ENCODE peak calls at places on chromosome 1, in six cellular contexts. C, P, D, N, J and X are unnamed samples.

GRCh38 chr1:228500901-228501871 is 14.0 kb downstream of the RNF187 start:
- DNase-seq in C (peak; percentile 77), P (peak; percentile 85), D (peak; percentile 84), N (peak; percentile 87), J (peak; percentile 72), X (peak; percentile 84)

GRCh38 chr1:237938553-237938952 is 47.8 kb upstream of the ZP4 start:
- DNase-seq in C (no peak), P (no peak), D (no peak), N (no peak), J (no peak), X (peak; percentile 12)

GRCh38 chr1:207077470-207078377 is 10.9 kb upstream of the C4BPB start:
- DNase-seq in C (peak; percentile 85), P (peak; percentile 84), D (no peak), N (peak; percentile 74), J (peak; percentile 68), X (peak; percentile 90)

GRCh38 chr1:25146382-25146855 is 85.9 kb downstream of the SYF2 start:
- DNase-seq in C (no peak), P (no peak), D (no peak), N (no peak), J (no peak), X (no peak)

GRCh38 chr1:156675271-156675708 is 1.9 kb downstream of the NES start:
- DNase-seq in C (no peak), P (no peak), D (no peak), N (no peak), J (no peak), X (no peak)

GRCh38 chr1:159800177-159800935 is 1.8 kb upstream of the FCRL6 start:
- DNase-seq in C (no peak), P (no peak), D (no peak), N (no peak), J (no peak), X (peak; percentile 40)

GRCh38 chr1:170836146-170836545 is 99.2 kb upstream of the MROH9 start:
- DNase-seq in C (no peak), P (no peak), D (no peak), N (no peak), J (no peak), X (no peak)

GRCh38 chr1:151512801-151513625 is 1.8 kb downstream of the CGN start:
- DNase-seq in C (no peak), P (peak; percentile 94), D (peak; percentile 84), N (peak; percentile 90), J (no peak), X (peak; percentile 80)

GRCh38 chr1:87265786-87266185 is 62.9 kb upstream of the LMO4 start:
- DNase-seq in C (no peak), P (no peak), D (no peak), N (no peak), J (no peak), X (no peak)

GRCh38 chr1:116826818-116827606 is 72.8 kb downstream of the CD2 start:
- DNase-seq in C (peak; percentile 17), P (no peak), D (no peak), N (no peak), J (no peak), X (peak; percentile 92)

GRCh38 chr1:100539836-100540536 is 2.0 kb downstream of the GPR88 start:
- DNase-seq in C (peak; percentile 39), P (peak; percentile 7), D (peak; percentile 52), N (no peak), J (no peak), X (no peak)

GRCh38 chr1:244163861-244164562 is 112.9 kb downstream of the ZBTB18 start:
- DNase-seq in C (peak; percentile 95), P (peak; percentile 12), D (no peak), N (no peak), J (no peak), X (no peak)

GRCh38 chr1:8681317-8681650 is 136.2 kb downstream of the RERE start:
- DNase-seq in C (no peak), P (no peak), D (no peak), N (no peak), J (no peak), X (peak; percentile 41)

DNA sequence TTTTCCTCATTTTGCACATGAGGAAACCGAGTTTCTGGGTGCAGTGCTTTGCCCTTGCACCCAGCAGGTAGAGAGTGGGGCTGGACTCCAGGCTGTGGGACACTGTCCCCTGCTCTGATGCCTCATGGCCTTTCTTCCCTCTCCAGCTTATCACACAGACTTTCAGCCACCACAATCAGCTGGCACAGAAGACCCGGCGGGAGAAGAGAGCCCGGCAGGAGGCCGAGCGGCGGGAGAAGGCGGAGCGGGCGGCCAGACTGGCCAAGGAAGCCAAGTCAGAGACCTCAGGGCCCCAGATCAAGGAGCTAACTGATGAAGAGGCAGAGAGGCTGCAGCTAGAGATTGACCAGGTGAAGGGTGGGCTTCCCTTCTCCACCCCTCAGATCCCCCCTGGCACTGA is 19.0 kb downstream of the KDF1 start:
- DNase-seq in C (no peak), P (no peak), D (no peak), N (no peak), J (no peak), X (no peak)
- H3K36me3 ChIP-seq in C (peaks cover 42% of the 10 kb centered on the region), P (peaks cover 11% of the 10 kb centered on the region), D (peaks cover 76% of the 10 kb centered on the region), N (peaks cover 97% of the 10 kb centered on the region), J (peaks cover 57% of the 10 kb centered on the region), X (peaks cover 12% of the 10 kb centered on the region)

DNA sequence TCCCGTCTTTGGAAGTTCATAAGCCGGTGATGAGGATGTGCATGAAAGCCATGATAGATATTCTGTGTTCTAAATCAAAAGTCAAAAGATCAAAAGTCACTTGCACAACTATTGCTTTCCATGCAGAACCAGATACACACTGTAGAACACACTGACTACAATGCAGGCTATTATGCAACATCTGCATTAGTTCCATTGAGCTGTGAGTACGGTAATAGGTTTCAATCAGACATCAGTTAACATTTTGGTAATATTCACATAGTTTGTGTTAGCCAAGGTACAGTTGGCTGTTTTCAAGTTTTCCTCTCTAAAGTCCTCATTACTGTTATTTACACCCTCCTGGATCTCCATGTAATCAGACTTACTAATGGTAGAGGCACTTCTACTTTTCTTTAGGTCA is 3.1 kb downstream of the KCNA2 start:
- DNase-seq in C (no peak), P (no peak), D (no peak), N (no peak), J (no peak), X (no peak)
- H3K27me3 ChIP-seq in C (peaks cover 33% of the 10 kb centered on the region), P (peaks cover 7% of the 10 kb centered on the region), D (peaks cover 63% of the 10 kb centered on the region), N (peaks cover 36% of the 10 kb centered on the region), J (no peaks in the 10 kb centered on the region), X (peaks cover 2% of the 10 kb centered on the region)

DNA sequence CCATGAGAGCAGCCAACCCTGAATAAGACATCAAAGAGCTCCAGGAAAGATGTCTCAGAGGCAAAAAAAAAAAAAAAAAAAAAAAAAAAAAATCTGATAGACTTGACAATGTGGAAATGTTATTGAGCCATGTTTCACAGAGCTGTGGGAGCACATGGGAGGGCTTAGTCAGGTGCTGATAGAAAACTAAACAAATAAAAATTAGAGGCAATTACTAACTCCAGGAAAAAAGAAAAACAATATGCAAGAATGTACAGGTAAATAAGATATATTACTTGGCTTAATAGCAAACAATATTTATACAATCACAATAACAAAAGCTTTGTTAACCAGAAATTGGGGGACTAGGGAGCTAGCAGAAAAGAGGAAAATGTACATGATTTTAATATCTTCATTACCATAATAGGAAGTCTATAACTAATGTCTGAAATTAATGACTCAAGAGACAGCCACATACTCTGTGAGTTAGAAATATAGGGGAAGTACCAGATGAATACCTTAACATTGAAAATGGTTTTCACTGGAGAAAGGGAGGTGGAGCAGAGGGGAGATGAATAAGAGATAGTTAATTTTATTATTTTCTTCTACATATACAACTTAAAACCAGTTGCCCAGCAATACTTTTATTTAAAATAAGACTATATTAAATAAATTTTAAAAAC is 16.9 kb upstream of the RGS16 start:
- DNase-seq in C (no peak), P (no peak), D (no peak), N (no peak), J (no peak), X (no peak)
- H3K4me1 ChIP-seq in C (no peaks in the 10 kb centered on the region), P (peaks cover 11% of the 10 kb centered on the region), D (peaks cover 8% of the 10 kb centered on the region), N (peaks cover 5% of the 10 kb centered on the region), J (peaks cover 30% of the 10 kb centered on the region), X (peaks cover 9% of the 10 kb centered on the region)

GRCh38 chr1:231926933-231927332 is 300.3 kb downstream of the DISC1 start:
- DNase-seq in C (no peak), P (no peak), D (no peak), N (no peak), J (no peak), X (no peak)
- H3K36me3 ChIP-seq in C (no peaks in the 10 kb centered on the region), P (no peaks in the 10 kb centered on the region), D (no peaks in the 10 kb centered on the region), N (no peaks in the 10 kb centered on the region), J (no peaks in the 10 kb centered on the region), X (no peaks in the 10 kb centered on the region)

DNA sequence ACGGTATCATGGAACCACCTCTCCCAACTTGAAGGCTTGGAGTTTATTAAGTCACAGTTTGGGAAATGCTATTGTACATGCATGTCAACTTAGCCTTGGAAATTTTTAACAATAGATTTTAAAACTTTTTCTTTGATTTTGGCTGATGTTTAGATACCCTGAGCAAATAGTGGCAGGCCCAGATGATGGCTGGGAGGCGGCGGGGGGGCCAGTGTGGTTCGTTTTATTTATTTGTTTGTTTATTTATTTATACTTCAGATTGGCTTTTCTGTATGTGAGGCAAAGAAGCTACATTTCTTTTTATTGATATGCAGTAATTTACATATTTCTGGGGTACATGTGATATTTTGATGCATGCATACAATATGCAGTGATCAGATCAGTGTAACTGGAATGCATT is 82.0 kb downstream of the VWA5B1 start:
- DNase-seq in C (no peak), P (no peak), D (no peak), N (no peak), J (no peak), X (no peak)
- H3K27me3 ChIP-seq in C (peaks cover 6% of the 10 kb centered on the region), P (peaks cover 2% of the 10 kb centered on the region), D (peaks cover 33% of the 10 kb centered on the region), N (peaks cover 38% of the 10 kb centered on the region), J (no peaks in the 10 kb centered on the region), X (peaks cover 5% of the 10 kb centered on the region)

GRCh38 chr1:184950209-184950608 is 24.1 kb downstream of the NIBAN1 start:
- DNase-seq in C (no peak), P (no peak), D (no peak), N (no peak), J (no peak), X (no peak)

GRCh38 chr1:184945034-184945433 is 29.3 kb downstream of the NIBAN1 start:
- DNase-seq in C (no peak), P (no peak), D (no peak), N (no peak), J (no peak), X (no peak)

GRCh38 chr1:184943998-184944397 is 30.3 kb downstream of the NIBAN1 start:
- DNase-seq in C (no peak), P (no peak), D (no peak), N (no peak), J (no peak), X (no peak)

GRCh38 chr1:184945678-184946412 is 28.5 kb downstream of the NIBAN1 start:
- DNase-seq in C (no peak), P (no peak), D (no peak), N (no peak), J (no peak), X (no peak)

GRCh38 chr1:184947497-184948256 is 26.6 kb downstream of the NIBAN1 start:
- DNase-seq in C (no peak), P (no peak), D (no peak), N (no peak), J (no peak), X (no peak)
- H3K4me1 ChIP-seq in C (no peaks in the 10 kb centered on the region), P (peaks cover 31% of the 10 kb centered on the region), D (peaks cover 33% of the 10 kb centered on the region), N (no peaks in the 10 kb centered on the region), J (peaks cover 38% of the 10 kb centered on the region), X (no peaks in the 10 kb centered on the region)

GRCh38 chr1:209046058-209046417 is 537.5 kb upstream of the CAMK1G start:
- DNase-seq in C (no peak), P (peak; percentile 33), D (no peak), N (no peak), J (no peak), X (no peak)
- H3K36me3 ChIP-seq in C (no peaks in the 10 kb centered on the region), P (no peaks in the 10 kb centered on the region), D (no peaks in the 10 kb centered on the region), N (no peaks in the 10 kb centered on the region), J (no peaks in the 10 kb centered on the region), X (no peaks in the 10 kb centered on the region)

GRCh38 chr1:62250126-62250726 is 55.6 kb downstream of the L1TD1 start:
- DNase-seq in C (no peak), P (no peak), D (no peak), N (no peak), J (no peak), X (no peak)
- H3K27me3 ChIP-seq in C (no peaks in the 10 kb centered on the region), P (no peaks in the 10 kb centered on the region), D (no peaks in the 10 kb centered on the region), N (no peaks in the 10 kb centered on the region), J (no peaks in the 10 kb centered on the region), X (no peaks in the 10 kb centered on the region)